ENCODE peak calls at places on chromosomes 16 and 17, in four cellular contexts. X is BJ, M is H9, L is AG09319. K is an unnamed sample.

GRCh38 chr16:81797443-81797842 is 18.4 kb downstream of the PLCG2 start:
- DNase-seq in M (no peak), L (no peak), X (no peak), K (no peak)

GRCh38 chr17:76911299-76912007 is 43.2 kb downstream of the MGAT5B start:
- DNase-seq in M (no peak), X (no peak), L (no peak), K (no peak)

GRCh38 chr17:16439867-16440351 is 24.5 kb downstream of the TRPV2 start:
- DNase-seq in L (no peak), X (no peak), M (no peak), K (no peak)

GRCh38 chr17:43176119-43176570 is 5.1 kb downstream of the NBR1 start:
- DNase-seq in L (no peak), X (no peak), M (no peak), K (no peak)

GRCh38 chr17:32518856-32519768 is 32.3 kb downstream of the CDK5R1 start:
- DNase-seq in L (no peak), M (peak), X (peak), K (no peak)

GRCh38 chr16:10749680-10750035 is 6.0 kb downstream of the NUBP1 start:
- DNase-seq in M (no peak), X (no peak), L (no peak), K (no peak)

GRCh38 chr16:27927266-27927901 is 136.1 kb downstream of the GSG1L start:
- DNase-seq in M (no peak), L (no peak), X (no peak), K (no peak)

GRCh38 chr17:50863221-50863843 is 2.8 kb downstream of the TOB1 start:
- DNase-seq in M (peak), X (no peak), L (no peak), K (no peak)

GRCh38 chr17:42438600-42439567 is 15.8 kb upstream of the CAVIN1 start:
- DNase-seq in L (no peak), M (peak), X (no peak), K (no peak)

GRCh38 chr17:82911822-82912221 is 72.0 kb upstream of the ZNF750 start:
- DNase-seq in X (no peak), L (no peak), M (no peak), K (no peak)

GRCh38 chr17:51006601-51007000 is 114.1 kb downstream of the SPAG9 start:
- DNase-seq in M (no peak), X (no peak), L (no peak), K (no peak)

GRCh38 chr16:69323428-69323827 is 7.0 kb downstream of the PDF start:
- DNase-seq in L (no peak), X (no peak), M (no peak), K (no peak)

GRCh38 chr16:70689970-70690905 is 4.4 kb upstream of the MTSS2 start:
- DNase-seq in X (no peak), L (no peak), M (no peak), K (no peak)

GRCh38 chr17:80475949-80476876 is at the start of gene NPTX1:
- DNase-seq in L (no peak), M (no peak), X (no peak), K (no peak)

GRCh38 chr17:73822371-73822770 is 178.1 kb upstream of the SDK2 start:
- DNase-seq in L (no peak), X (no peak), M (no peak), K (no peak)

GRCh38 chr16:14510939-14511797 is 118.9 kb downstream of the PARN start:
- DNase-seq in X (peak), L (no peak), M (no peak), K (no peak)

GRCh38 chr17:16406742-16407674 is 8.4 kb upstream of the TRPV2 start:
- DNase-seq in M (peak), L (no peak), X (no peak), K (no peak)

GRCh38 chr17:71458322-71458721 is 662.5 kb upstream of the SOX9 start:
- DNase-seq in M (no peak), X (no peak), L (no peak), K (no peak)

GRCh38 chr16:75909746-75910145 is 183.5 kb upstream of the CPHXL start:
- DNase-seq in M (no peak), X (no peak), L (no peak), K (no peak)

GRCh38 chr16:86300746-86301480 is 209.4 kb upstream of the FOXF1 start:
- DNase-seq in L (no peak), X (no peak), M (no peak), K (no peak)

GRCh38 chr16:24919536-24919935 is 73.8 kb downstream of the SLC5A11 start:
- DNase-seq in M (no peak), L (no peak), X (no peak), K (no peak)

GRCh38 chr16:28090646-28091377 is 27.3 kb upstream of the GSG1L start:
- DNase-seq in X (no peak), M (peak), L (no peak), K (no peak)

GRCh38 chr17:7261377-7262191 is 694 bp downstream of the CLDN7 start:
- DNase-seq in L (no peak), X (no peak), M (no peak), K (no peak)

GRCh38 chr17:30091166-30091670 is 25.4 kb upstream of the NSRP1 start:
- DNase-seq in L (no peak), M (no peak), X (no peak), K (no peak)

GRCh38 chr17:30092886-30093285 is 23.7 kb upstream of the NSRP1 start:
- DNase-seq in X (no peak), L (no peak), M (no peak), K (no peak)

GRCh38 chr17:30091771-30092170 is 24.8 kb upstream of the NSRP1 start:
- DNase-seq in M (no peak), X (peak), L (peak), K (peak)

GRCh38 chr17:30095507-30096244 is 20.9 kb upstream of the NSRP1 start:
- DNase-seq in X (peak), M (peak), L (peak), K (peak)

GRCh38 chr17:30093463-30094147 is 23.0 kb upstream of the NSRP1 start:
- DNase-seq in M (peak), X (no peak), L (peak), K (no peak)
- TF ChIP-seq CTCF in M (peak), X (peak), L (peak), K (peak)

GRCh38 chr17:45438931-45439610 is 6.4 kb upstream of the ARHGAP27 start:
- DNase-seq in X (no peak), L (no peak), M (no peak), K (no peak)
- TF ChIP-seq CTCF in X (no peak), L (no peak), M (no peak), K (peak)

GRCh38 chr17:67629963-67630320 is 87.8 kb upstream of the NOL11 start:
- DNase-seq in L (peak), M (no peak), X (peak), K (no peak)
- TF ChIP-seq CTCF in L (peak), M (peak), X (peak), K (peak)

DNA sequence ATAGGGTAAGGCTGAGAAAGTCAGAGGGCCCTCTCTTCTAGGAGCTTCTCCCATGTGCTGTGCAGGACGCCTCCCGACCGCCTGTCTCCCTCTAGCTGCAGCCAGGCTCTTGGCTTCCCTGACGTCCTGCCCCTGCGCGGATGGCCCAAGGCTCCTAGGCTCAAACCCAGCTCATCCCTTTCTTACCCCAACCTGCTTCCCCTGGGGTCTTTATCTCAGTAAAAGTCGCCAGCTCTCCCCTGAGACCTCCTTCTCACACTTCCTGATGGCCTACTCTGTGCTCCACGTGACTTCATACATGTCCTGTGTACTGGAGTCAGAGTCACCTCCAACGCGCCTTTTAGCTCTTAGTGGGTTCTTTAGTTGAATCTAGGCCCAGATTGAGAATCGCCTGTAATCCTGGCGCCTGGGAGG is 1.1 kb upstream of the ZNF747 start:
- DNase-seq in X (no peak), M (peak), L (peak), K (no peak)
- TF ChIP-seq CTCF in X (peak), M (peak), L (peak), K (peak)

GRCh38 chr16:51407199-51407598 is 256.1 kb upstream of the SALL1 start:
- DNase-seq in M (no peak), L (no peak), X (no peak), K (peak)

GRCh38 chr16:51410125-51410524 is 259.1 kb upstream of the SALL1 start:
- DNase-seq in M (no peak), L (no peak), X (no peak), K (no peak)

GRCh38 chr16:51407921-51408320 is 256.9 kb upstream of the SALL1 start:
- DNase-seq in X (no peak), M (no peak), L (no peak), K (no peak)

GRCh38 chr16:51408357-51408756 is 257.3 kb upstream of the SALL1 start:
- DNase-seq in X (no peak), M (no peak), L (no peak), K (peak)

GRCh38 chr16:51409001-51409675 is 258.1 kb upstream of the SALL1 start:
- DNase-seq in L (no peak), M (no peak), X (no peak), K (no peak)
- TF ChIP-seq CTCF in L (no peak), M (no peak), X (no peak), K (no peak)

DNA sequence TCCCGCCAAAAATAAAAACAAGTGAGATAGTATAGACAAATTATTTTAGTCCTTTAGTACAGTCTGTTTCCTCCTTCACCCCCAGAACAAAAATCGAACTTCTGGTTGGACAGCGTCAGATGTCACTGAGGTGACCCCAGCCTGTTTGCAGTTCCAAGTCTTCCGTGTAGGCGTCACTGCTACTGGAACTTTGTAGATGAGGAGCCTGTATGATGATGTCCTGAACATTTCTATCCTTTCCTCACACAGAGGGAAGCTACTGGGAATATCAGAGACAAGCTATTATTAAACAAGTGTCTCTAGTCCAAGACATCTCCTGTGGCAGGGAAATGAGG is 924 bp upstream of the VEZF1 start:
- DNase-seq in X (no peak), L (no peak), M (no peak), K (no peak)
- TF ChIP-seq CTCF in X (peak), L (no peak), M (no peak), K (peak)

GRCh38 chr17:40433551-40434384 is 9.5 kb upstream of the IGFBP4 start:
- DNase-seq in L (no peak), M (peak), X (no peak), K (no peak)
- TF ChIP-seq CTCF in L (peak), M (peak), X (peak), K (peak)

GRCh38 chr17:44355310-44355640 is 8.4 kb downstream of the FAM171A2 start:
- DNase-seq in X (no peak), L (no peak), M (peak), K (no peak)

GRCh38 chr17:44353656-44354331 is 8.7 kb downstream of the GRN start:
- DNase-seq in M (peak), X (no peak), L (no peak), K (no peak)

GRCh38 chr17:44355642-44356099 is 8.0 kb downstream of the FAM171A2 start:
- DNase-seq in L (no peak), M (no peak), X (no peak), K (no peak)

GRCh38 chr17:44356241-44356640 is 7.4 kb downstream of the FAM171A2 start:
- DNase-seq in L (no peak), X (no peak), M (no peak), K (no peak)

DNA sequence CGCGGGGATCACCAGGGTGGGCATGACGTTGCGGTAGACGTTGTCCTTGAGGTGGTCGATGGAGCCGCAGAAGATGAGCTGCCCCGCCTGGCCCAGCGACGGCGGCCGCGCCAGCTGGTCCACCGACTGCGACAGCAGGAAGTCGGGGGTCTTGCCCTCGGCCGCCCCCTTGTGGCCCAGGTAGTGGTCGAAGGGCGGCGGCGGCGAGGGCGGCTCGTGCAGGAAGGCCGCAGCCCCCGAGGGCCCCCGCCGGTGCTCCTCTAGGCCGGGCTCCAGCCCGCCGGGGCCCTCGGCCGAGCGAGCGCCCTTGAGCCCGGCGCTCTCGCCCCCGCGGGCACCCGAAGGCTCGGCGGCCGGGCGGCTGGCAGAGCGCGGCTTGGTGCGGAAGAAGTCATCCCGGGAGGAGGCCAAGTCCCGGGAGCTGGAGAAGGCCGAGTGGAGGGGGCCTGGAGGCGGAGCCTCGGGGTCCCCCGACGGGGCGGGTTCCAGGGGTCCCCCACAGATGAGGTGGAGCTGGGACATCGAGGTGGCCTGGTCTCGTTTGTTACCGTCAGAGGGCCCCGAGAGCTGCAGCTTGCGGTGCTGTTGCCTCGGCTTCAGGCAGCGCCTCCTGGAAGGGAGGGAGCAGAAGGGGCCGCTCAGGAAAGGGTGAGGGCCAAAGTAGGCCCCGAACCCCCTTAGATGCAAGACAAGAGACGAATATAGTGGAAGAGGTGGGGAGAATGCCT is 8.9 kb downstream of the FAM171A2 start:
- DNase-seq in X (no peak), M (peak), L (no peak), K (no peak)
- TF ChIP-seq CTCF in X (peak), M (peak), L (peak), K (peak)

K was measured in epithelial cell of proximal tubule.